ENCODE peak calls at places on chromosomes 3 and 15, in ten cellular contexts. J is left colon; Q is left ventricle myocardium superior; I is NCI-H1092 treated with DMSO at 0.1 percent for 48 hours; R is GM06990; E is choroid plexus epithelial cell; H is activated CD4-positive, alpha-beta T cell treated with anti-CD3 and anti-CD28 coated beads, Interleukin-2, amount 50 U/mL, for 24 hours; A is amniotic stem cell; P is GM23338; D is iPS DF 19.7. Z is an unnamed sample.

GRCh38 chr3:44445786-44446185 is 31.7 kb downstream of the ZNF445 start:
- DNase-seq in P (no peak), J (no peak), H (no peak), R (no peak), D (no peak), A (no peak), Q (no peak), E (no peak), I (no peak), Z (no peak)

GRCh38 chr3:112546216-112546759 is 15.5 kb downstream of the ATG3 start:
- DNase-seq in R (no peak), A (no peak), J (no peak), Q (no peak), I (no peak), D (no peak), P (no peak), H (no peak), E (no peak), Z (no peak)

GRCh38 chr3:30708472-30708871 is 102.1 kb downstream of the TGFBR2 start:
- DNase-seq in A (no peak), D (no peak), H (no peak), J (no peak), I (no peak), Q (no peak), E (no peak), R (no peak), P (no peak), Z (no peak)

GRCh38 chr15:84818221-84819131 is 1.3 kb downstream of the ALPK3 start:
- DNase-seq in P (peak; percentile 82), E (peak; percentile 75), Q (no peak), I (no peak), A (no peak), H (no peak), J (no peak), D (peak; percentile 77), R (no peak), Z (no peak)

GRCh38 chr3:45597166-45597565 is 2.6 kb downstream of the LIMD1 start:
- DNase-seq in H (no peak), D (no peak), R (no peak), P (no peak), A (no peak), I (no peak), J (no peak), E (peak; percentile 42), Q (peak; percentile 53), Z (no peak)

GRCh38 chr3:81734742-81735141 is 26.7 kb downstream of the GBE1 start:
- DNase-seq in P (no peak), H (no peak), A (no peak), D (no peak), Q (no peak), R (no peak), J (no peak), I (no peak), E (no peak), Z (no peak)

GRCh38 chr3:2657408-2657807 is 452.8 kb downstream of the IL5RA start:
- DNase-seq in D (no peak), Q (no peak), P (no peak), R (no peak), H (no peak), E (peak; percentile 81), A (no peak), J (no peak), I (no peak), Z (no peak)

GRCh38 chr15:98437752-98438151 is 210.6 kb upstream of the IGF1R start:
- DNase-seq in E (no peak), J (no peak), D (no peak), A (no peak), Q (no peak), I (no peak), P (no peak), H (no peak), R (no peak), Z (no peak)

GRCh38 chr3:23726811-23727548 is 78.8 kb upstream of the UBE2E1 start:
- DNase-seq in J (no peak), I (no peak), P (no peak), Q (no peak), D (no peak), A (no peak), H (no peak), R (peak; percentile 51), E (peak; percentile 14), Z (no peak)

GRCh38 chr3:123096701-123097100 is 29.9 kb downstream of the PDIA5 start:
- DNase-seq in Q (peak; percentile 86), P (no peak), H (no peak), E (peak; percentile 50), A (no peak), D (no peak), J (peak; percentile 59), I (peak; percentile 41), R (no peak), Z (peak; percentile 33)

GRCh38 chr15:70096975-70097336 is 761 bp downstream of the TLE3 start:
- DNase-seq in H (no peak), R (peak; percentile 29), A (no peak), P (no peak), I (no peak), E (no peak), Q (no peak), D (no peak), J (no peak), Z (no peak)

GRCh38 chr3:61684386-61684785 is 123.0 kb downstream of the PTPRG start:
- DNase-seq in E (no peak), H (no peak), A (no peak), D (no peak), P (no peak), Q (no peak), I (no peak), R (no peak), J (no peak), Z (no peak)

GRCh38 chr15:98942966-98943584 is 64.5 kb downstream of the PGPEP1L start:
- DNase-seq in D (no peak), E (no peak), J (no peak), P (no peak), R (no peak), Q (no peak), H (no peak), A (no peak), I (no peak), Z (no peak)

GRCh38 chr15:35499723-35500122 is 46.2 kb downstream of the DPH6 start:
- DNase-seq in D (no peak), H (no peak), Q (no peak), R (no peak), I (no peak), E (peak; percentile 37), P (peak; percentile 27), A (no peak), J (no peak), Z (no peak)

GRCh38 chr3:61926913-61927312 is 365.5 kb downstream of the PTPRG start:
- DNase-seq in I (no peak), A (no peak), D (no peak), E (peak; percentile 86), H (no peak), R (no peak), P (no peak), Q (no peak), J (no peak), Z (no peak)

GRCh38 chr3:39657075-39657474 is 152.3 kb upstream of the MYRIP start:
- DNase-seq in A (no peak), I (no peak), H (no peak), P (no peak), D (no peak), J (no peak), E (no peak), Q (no peak), R (no peak), Z (no peak)

GRCh38 chr3:62559831-62560445 is 186.6 kb upstream of the FEZF2 start:
- DNase-seq in E (peak; percentile 77), H (no peak), I (peak; percentile 11), P (peak; percentile 45), D (no peak), R (no peak), J (no peak), Q (no peak), A (no peak), Z (no peak)

GRCh38 chr15:55707985-55708384 is 35.0 kb downstream of the PRTG start:
- DNase-seq in P (no peak), J (no peak), A (no peak), Q (no peak), R (no peak), H (no peak), D (no peak), I (no peak), E (no peak), Z (no peak)

GRCh38 chr3:73509812-73510211 is 114.9 kb downstream of the PDZRN3 start:
- DNase-seq in I (no peak), H (no peak), J (no peak), A (no peak), P (no peak), R (no peak), E (no peak), D (no peak), Q (no peak), Z (no peak)

Z was measured in C1 segment of cervical spinal cord.